ENCODE peak calls at places on chromosomes 2 and 18, in four cellular contexts. R, M, A and V are unnamed samples.

GRCh38 chr2:159088906-159089305 is 120.5 kb downstream of the TANC1 start:
- DNase-seq in R (no peak), M (no peak), A (no peak), V (no peak)

GRCh38 chr2:71120195-71120594 is 9.8 kb downstream of the MCEE start:
- DNase-seq in R (no peak), A (no peak), M (no peak), V (no peak)

GRCh38 chr2:241559489-241560180 is 1.1 kb downstream of the BOK start:
- DNase-seq in R (peak; percentile 64), A (peak; percentile 52), M (peak; percentile 39), V (no peak)

GRCh38 chr2:155913356-155913755 is 419.2 kb downstream of the NR4A2 start:
- DNase-seq in R (no peak), M (peak; percentile 0), A (no peak), V (no peak)

GRCh38 chr2:130135692-130136541 is 6.9 kb upstream of the POTEF start:
- DNase-seq in M (no peak), R (no peak), A (no peak), V (no peak)

GRCh38 chr18:23716966-23717365 is 27.7 kb downstream of the LAMA3 start:
- DNase-seq in M (no peak), R (no peak), A (no peak), V (no peak)

GRCh38 chr18:58105908-58106673 is 62.1 kb downstream of the NEDD4L start:
- DNase-seq in A (no peak), R (no peak), M (no peak), V (no peak)

GRCh38 chr18:61756244-61756643 is 136.6 kb downstream of the RNF152 start:
- DNase-seq in M (no peak), A (no peak), R (no peak), V (no peak)

GRCh38 chr2:101473581-101473910 is 1.4 kb downstream of the RFX8 start:
- DNase-seq in M (no peak), R (no peak), A (no peak), V (no peak)

GRCh38 chr2:207683879-207684627 is 27.4 kb upstream of the CCNYL1 start:
- DNase-seq in M (peak; percentile 89), R (peak; percentile 96), A (peak; percentile 8), V (no peak)

GRCh38 chr18:41829648-41830516 is 125.2 kb upstream of the PIK3C3 start:
- DNase-seq in M (no peak), R (peak; percentile 70), A (no peak), V (no peak)

GRCh38 chr18:48833701-48834394 is 116.9 kb downstream of the SMAD7 start:
- DNase-seq in A (no peak), R (peak; percentile 26), M (peak; percentile 47), V (no peak)

GRCh38 chr18:63562284-63562683 is 20.1 kb downstream of the SERPINB12 start:
- DNase-seq in R (no peak), M (no peak), A (no peak), V (no peak)

GRCh38 chr2:200171761-200172482 is 134.6 kb upstream of the SPATS2L start:
- DNase-seq in M (peak; percentile 62), R (peak; percentile 8), A (peak; percentile 77), V (no peak)

GRCh38 chr18:65750421-65751144 is at the start of gene CDH7:
- DNase-seq in R (peak; percentile 60), A (no peak), M (no peak), V (no peak)

GRCh38 chr2:11839916-11840315 is 93.5 kb downstream of the LPIN1 start:
- DNase-seq in A (no peak), M (peak; percentile 87), R (no peak), V (peak; percentile 0)

GRCh38 chr2:78427170-78427569 is 598.3 kb upstream of the REG3G start:
- DNase-seq in M (no peak), R (no peak), A (no peak), V (no peak)

GRCh38 chr2:71686781-71687180 is 233.4 kb downstream of the DYSF start:
- DNase-seq in R (no peak), A (no peak), M (no peak), V (no peak)

GRCh38 chr2:135094508-135094907 is 42.4 kb downstream of the RAB3GAP1 start:
- DNase-seq in A (no peak), R (no peak), M (no peak), V (no peak)

GRCh38 chr2:101751875-101752619 is 54.5 kb downstream of the MAP4K4 start:
- DNase-seq in M (no peak), A (peak; percentile 35), R (no peak), V (no peak)

GRCh38 chr2:54999182-54999581 is 51.1 kb downstream of the RTN4 start:
- DNase-seq in A (peak; percentile 48), R (peak; percentile 58), M (peak; percentile 81), V (no peak)

GRCh38 chr2:88748005-88748404 is 56.5 kb downstream of the RPIA start:
- DNase-seq in M (no peak), R (no peak), A (no peak), V (no peak)

GRCh38 chr2:81895620-81896245 is 1591.2 kb upstream of the LRRTM1 start:
- DNase-seq in M (peak; percentile 3), A (no peak), R (peak; percentile 48), V (no peak)

GRCh38 chr2:1168856-1169255 is 218.2 kb downstream of the SNTG2 start:
- DNase-seq in M (no peak), A (no peak), R (no peak), V (no peak)

GRCh38 chr2:72859831-72860262 is 27.4 kb upstream of the SPR start:
- DNase-seq in R (peak; percentile 94), A (peak; percentile 74), M (peak; percentile 18), V (peak; percentile 46)

GRCh38 chr2:196696423-196697073 is 57.0 kb downstream of the CCDC150 start:
- DNase-seq in R (peak; percentile 38), A (peak; percentile 14), M (peak; percentile 91), V (no peak)

GRCh38 chr18:49251451-49251850 is 209.0 kb downstream of the DYM start:
- DNase-seq in M (no peak), A (no peak), R (no peak), V (no peak)

GRCh38 chr2:157592983-157593382 is 35.7 kb downstream of the ACVR1C start:
- DNase-seq in A (peak; percentile 3), R (peak; percentile 57), M (no peak), V (no peak)

GRCh38 chr2:45892236-45892701 is 240.8 kb downstream of the PRKCE start:
- DNase-seq in R (no peak), M (peak; percentile 30), A (no peak), V (no peak)

GRCh38 chr2:235500761-235501662 is 7.2 kb downstream of the AGAP1 start:
- DNase-seq in R (peak; percentile 65), A (peak; percentile 60), M (peak; percentile 59), V (peak; percentile 12)

GRCh38 chr2:235501663-235502009 is 7.8 kb downstream of the AGAP1 start:
- DNase-seq in A (no peak), R (no peak), M (no peak), V (peak; percentile 9)

GRCh38 chr2:235498556-235499305 is 4.9 kb downstream of the AGAP1 start:
- DNase-seq in M (peak; percentile 41), A (no peak), R (peak; percentile 29), V (no peak)

GRCh38 chr2:235499306-235499812 is 5.5 kb downstream of the AGAP1 start:
- DNase-seq in M (no peak), R (no peak), A (no peak), V (no peak)

DNA sequence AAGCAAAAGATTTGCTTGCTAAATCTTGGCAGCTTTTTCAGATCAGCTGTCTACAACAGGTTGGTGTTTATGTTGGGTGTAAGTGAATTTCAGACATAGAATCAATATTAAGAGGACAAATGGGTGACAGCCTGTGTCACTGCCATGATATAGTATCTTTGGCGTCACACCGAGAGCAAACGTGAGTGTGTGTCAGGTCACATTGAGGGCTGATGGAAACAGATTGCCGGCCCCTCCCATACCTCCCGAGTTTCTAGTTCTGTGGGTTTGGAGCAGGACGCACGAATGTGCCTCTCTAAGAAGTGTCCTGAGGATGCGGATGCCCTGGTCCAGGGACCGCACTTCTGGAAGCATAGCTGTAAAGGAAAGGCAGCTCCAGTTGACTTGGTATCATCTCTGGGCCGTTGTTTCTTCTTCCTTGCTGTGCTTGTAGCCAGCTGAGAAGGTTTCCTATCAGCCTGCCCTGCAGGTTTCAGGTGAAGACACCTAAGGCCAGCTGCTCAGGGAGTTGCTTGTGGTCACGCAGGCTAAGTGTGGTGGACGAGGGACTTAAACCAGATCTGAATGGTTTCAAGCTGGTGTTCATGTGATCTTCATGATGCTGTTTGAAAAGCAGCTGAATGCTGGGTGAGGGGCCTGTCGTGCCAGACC is 6.4 kb downstream of the AGAP1 start:
- DNase-seq in R (no peak), A (no peak), M (no peak), V (no peak)
- H4K20me1 ChIP-seq in R (peaks cover 57% of the 10 kb centered on the region), A (peaks cover 73% of the 10 kb centered on the region), M (peaks cover 90% of the 10 kb centered on the region), V (no peaks in the 10 kb centered on the region)

GRCh38 chr2:204989877-204990276 is 444.6 kb downstream of the PARD3B start:
- DNase-seq in M (no peak), R (no peak), A (no peak), V (no peak)

GRCh38 chr2:204986641-204987040 is 441.4 kb downstream of the PARD3B start:
- DNase-seq in R (no peak), A (peak; percentile 20), M (no peak), V (no peak)

GRCh38 chr2:204984421-204984925 is 439.2 kb downstream of the PARD3B start:
- DNase-seq in M (no peak), A (no peak), R (no peak), V (no peak)

GRCh38 chr2:204988836-204989235 is 443.6 kb downstream of the PARD3B start:
- DNase-seq in A (no peak), R (no peak), M (no peak), V (no peak)
- H4K20me1 ChIP-seq in A (no peaks in the 10 kb centered on the region), R (no peaks in the 10 kb centered on the region), M (no peaks in the 10 kb centered on the region), V (no peaks in the 10 kb centered on the region)

GRCh38 chr2:24498121-24498520 is 7.1 kb downstream of the NCOA1 start:
- DNase-seq in R (no peak), A (no peak), M (no peak), V (no peak)

GRCh38 chr2:24497685-24498084 is 6.6 kb downstream of the NCOA1 start:
- DNase-seq in R (no peak), M (no peak), A (no peak), V (no peak)

GRCh38 chr2:24494415-24494814 is 3.4 kb downstream of the NCOA1 start:
- DNase-seq in M (no peak), A (peak; percentile 44), R (no peak), V (no peak)

GRCh38 chr2:24495451-24495850 is 4.4 kb downstream of the NCOA1 start:
- DNase-seq in M (no peak), R (peak; percentile 6), A (no peak), V (no peak)

GRCh38 chr2:24496959-24497358 is 5.9 kb downstream of the NCOA1 start:
- DNase-seq in M (no peak), R (no peak), A (no peak), V (no peak)
- H4K20me1 ChIP-seq in M (peaks cover 64% of the 10 kb centered on the region), R (no peaks in the 10 kb centered on the region), A (peaks cover 6% of the 10 kb centered on the region), V (peaks cover 29% of the 10 kb centered on the region)

GRCh38 chr2:73984922-73985317 is 210 bp downstream of the TET3 start:
- DNase-seq in M (no peak), A (peak; percentile 57), R (peak; percentile 39), V (peak; percentile 78)

GRCh38 chr2:73987948-73988700 is 3.4 kb downstream of the TET3 start:
- DNase-seq in M (no peak), R (no peak), A (no peak), V (no peak)

GRCh38 chr2:73986085-73986680 is 1.5 kb downstream of the TET3 start:
- DNase-seq in R (no peak), M (no peak), A (no peak), V (no peak)

GRCh38 chr2:73985318-73986084 is 791 bp downstream of the TET3 start:
- DNase-seq in A (peak; percentile 55), M (no peak), R (peak; percentile 36), V (peak; percentile 66)

GRCh38 chr2:73987109-73987947 is 2.6 kb downstream of the TET3 start:
- DNase-seq in R (peak; percentile 54), M (peak; percentile 45), A (peak; percentile 78), V (peak; percentile 27)
- H4K20me1 ChIP-seq in R (peaks cover 26% of the 10 kb centered on the region), M (peaks cover 40% of the 10 kb centered on the region), A (peaks cover 24% of the 10 kb centered on the region), V (peaks cover 52% of the 10 kb centered on the region)